ENCODE peak calls at places on chromosomes 12 and 14, in five cellular contexts. B is dorsolateral prefrontal cortex; K is CD8-positive, alpha-beta T cell; Q is nephron progenitor cell; I is cardiac fibroblast. C is an unnamed sample.

GRCh38 chr14:95346266-95346665 is 26.6 kb upstream of the CLMN start:
- DNase-seq in K (no peak), I (no peak), B (no peak), Q (no peak), C (no peak)

GRCh38 chr12:96719671-96720362 is 187.2 kb upstream of the NEDD1 start:
- DNase-seq in B (no peak), K (no peak), I (peak; percentile 26), Q (no peak), C (peak; percentile 60)

GRCh38 chr12:42957136-42957535 is 367.6 kb upstream of the PRICKLE1 start:
- DNase-seq in K (no peak), I (peak; percentile 24), B (no peak), Q (no peak), C (no peak)

GRCh38 chr12:114165921-114166320 is 199.8 kb upstream of the RBM19 start:
- DNase-seq in I (peak; percentile 23), K (no peak), Q (no peak), B (no peak), C (no peak)

GRCh38 chr14:70013269-70013873 is 134.2 kb downstream of the SMOC1 start:
- DNase-seq in I (no peak), B (peak; percentile 34), Q (peak; percentile 56), K (no peak), C (peak; percentile 54)

GRCh38 chr12:92827836-92828431 is 101.2 kb downstream of the EEA1 start:
- DNase-seq in Q (peak; percentile 18), I (peak; percentile 70), B (no peak), K (no peak), C (peak; percentile 32)

GRCh38 chr12:57204454-57204853 is 12.1 kb upstream of the NXPH4 start:
- DNase-seq in K (no peak), B (no peak), Q (no peak), I (no peak), C (no peak)

GRCh38 chr12:21165048-21165447 is 34.1 kb downstream of the SLCO1B1 start:
- DNase-seq in I (no peak), B (no peak), Q (no peak), K (no peak), C (no peak)

GRCh38 chr12:49121047-49121696 is 10.0 kb downstream of the TUBA1B start:
- DNase-seq in Q (peak; percentile 36), I (peak; percentile 81), K (no peak), B (no peak), C (no peak)

GRCh38 chr12:54277823-54278276 is 2.1 kb downstream of the CBX5 start:
- DNase-seq in B (no peak), K (no peak), Q (no peak), I (peak; percentile 62), C (no peak)

GRCh38 chr12:10190558-10191388 is 11.9 kb downstream of the TMEM52B start:
- DNase-seq in K (peak; percentile 30), I (peak; percentile 71), B (no peak), Q (peak; percentile 35), C (peak; percentile 71)

GRCh38 chr14:76984297-76984696 is 44.2 kb downstream of the IRF2BPL start:
- DNase-seq in Q (no peak), K (no peak), I (no peak), B (no peak), C (no peak)

GRCh38 chr14:76098047-76098446 is 53.7 kb upstream of the GPATCH2L start:
- DNase-seq in B (no peak), K (no peak), I (no peak), Q (no peak), C (no peak)

GRCh38 chr12:100741084-100741711 is 53.4 kb upstream of the ANO4 start:
- DNase-seq in K (no peak), Q (no peak), B (no peak), I (peak; percentile 43), C (no peak)

GRCh38 chr12:108907861-108908302 is 28.0 kb downstream of the DAO start:
- DNase-seq in Q (no peak), B (no peak), K (no peak), I (no peak), C (no peak)

GRCh38 chr12:49055978-49056754 is 4.4 kb downstream of the KMT2D start:
- DNase-seq in K (peak; percentile 29), Q (peak; percentile 33), B (no peak), I (peak; percentile 86), C (peak; percentile 90)

DNA sequence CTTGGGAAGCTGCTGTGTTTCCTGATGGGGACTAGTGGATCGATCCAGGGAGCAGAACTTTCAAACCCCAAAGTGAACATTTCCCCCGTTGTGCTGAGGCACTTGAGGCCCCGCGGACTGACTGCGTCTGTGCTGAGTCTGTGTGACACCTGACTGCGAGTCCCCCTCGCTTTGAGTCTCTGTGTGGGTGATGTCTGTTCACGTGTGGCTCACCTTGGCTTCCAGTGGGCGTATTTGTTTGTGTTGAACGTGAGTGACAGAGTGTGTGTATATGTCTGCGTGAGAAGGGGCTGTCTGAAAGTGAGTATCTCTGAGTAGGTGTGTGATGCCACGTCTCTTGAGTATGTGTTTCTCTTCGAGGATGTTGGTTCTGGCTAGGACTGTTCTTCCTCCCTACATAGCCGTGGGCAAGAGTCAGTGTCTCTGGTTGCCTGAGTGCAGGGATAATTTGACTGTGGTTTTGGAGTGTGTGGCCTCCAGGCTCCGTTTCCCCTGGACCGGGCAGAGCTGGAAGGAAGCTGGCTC is 1.3 kb downstream of the TEAD4 start:
- DNase-seq in K (no peak), B (no peak), I (peak; percentile 19), Q (peak; percentile 23), C (peak; percentile 52)
- TF ChIP-seq CTCF in K (no peak), B (no peak), I (no peak), Q (no peak), C (no peak)

DNA sequence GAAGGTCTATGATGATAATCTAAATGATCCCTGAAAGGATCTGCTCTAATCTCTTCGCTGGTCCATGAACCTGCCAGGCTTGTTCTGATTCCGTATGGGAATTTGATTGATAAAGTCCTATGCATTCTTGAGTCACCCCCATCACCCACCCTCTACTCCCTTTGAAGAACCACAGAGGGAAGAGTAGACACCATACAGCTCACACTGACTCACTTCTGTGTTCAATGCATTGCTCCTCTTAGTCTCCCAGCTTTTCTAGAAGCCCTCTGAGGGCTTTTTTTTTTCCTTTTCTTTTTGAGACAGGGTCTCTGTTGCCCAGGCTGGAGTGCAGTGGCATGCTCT is 18.5 kb upstream of the GPRC5A start:
- DNase-seq in K (no peak), Q (no peak), I (no peak), B (no peak), C (no peak)
- TF ChIP-seq CTCF in K (no peak), Q (no peak), I (no peak), B (no peak), C (no peak)

DNA sequence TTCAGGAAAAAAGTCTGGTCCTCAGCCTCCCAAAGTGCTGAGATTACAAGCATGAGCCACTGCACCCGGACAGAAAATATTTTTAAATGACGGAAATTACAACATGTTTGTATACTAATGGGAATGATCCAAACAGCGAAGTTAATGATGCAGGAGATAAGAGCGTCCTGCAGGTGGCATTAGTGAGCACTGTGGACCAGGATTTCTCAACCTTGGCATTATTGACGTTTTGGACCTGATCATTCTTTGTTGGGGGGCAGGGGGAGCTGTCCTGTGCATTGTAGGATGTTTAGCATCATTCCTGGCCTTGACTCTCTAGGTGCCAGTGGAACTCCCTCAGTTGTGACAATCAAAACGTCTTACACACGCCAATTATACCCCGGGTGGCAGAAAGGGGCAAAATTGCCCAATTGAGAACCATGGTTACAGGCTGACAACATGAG is 34.1 kb downstream of the SCFD1 start:
- DNase-seq in B (no peak), Q (peak; percentile 36), K (no peak), I (peak; percentile 22), C (peak; percentile 10)
- TF ChIP-seq CTCF in B (peak; percentile 74), Q (peak; percentile 63), K (peak; percentile 70), I (peak; percentile 76), C (peak; percentile 25)

GRCh38 chr12:132377147-132377546 is 47.8 kb upstream of the GALNT9 start:
- DNase-seq in B (no peak), Q (no peak), I (no peak), K (no peak), C (no peak)

GRCh38 chr12:132375747-132376463 is 46.5 kb upstream of the GALNT9 start:
- DNase-seq in Q (no peak), K (no peak), I (no peak), B (peak; percentile 16), C (no peak)

GRCh38 chr12:132374821-132375445 is 45.5 kb upstream of the GALNT9 start:
- DNase-seq in B (no peak), I (no peak), Q (no peak), K (no peak), C (no peak)

GRCh38 chr12:132376464-132376830 is 47.1 kb upstream of the GALNT9 start:
- DNase-seq in B (no peak), I (no peak), K (no peak), Q (no peak), C (no peak)

GRCh38 chr12:132373967-132374820 is 44.8 kb upstream of the GALNT9 start:
- DNase-seq in B (no peak), Q (no peak), I (peak; percentile 43), K (no peak), C (no peak)
- TF ChIP-seq CTCF in B (no peak), Q (no peak), I (peak; percentile 38), K (no peak), C (no peak)

GRCh38 chr14:66824251-66824650 is 316.3 kb downstream of the GPHN start:
- DNase-seq in I (peak; percentile 1), Q (no peak), K (no peak), B (no peak), C (no peak)
- TF ChIP-seq CTCF in I (no peak), Q (no peak), K (no peak), B (no peak), C (no peak)

GRCh38 chr14:65373671-65374039 is 38.9 kb upstream of the FUT8 start:
- DNase-seq in Q (no peak), I (peak; percentile 21), K (no peak), B (peak; percentile 41), C (no peak)
- TF ChIP-seq CTCF in Q (no peak), I (no peak), K (no peak), B (peak; percentile 58), C (no peak)

GRCh38 chr14:59918824-59919581 is 941 bp upstream of the LRRC9 start:
- DNase-seq in Q (peak; percentile 22), K (no peak), B (no peak), I (peak; percentile 56), C (peak; percentile 51)
- TF ChIP-seq CTCF in Q (peak; percentile 58), K (peak; percentile 16), B (peak; percentile 65), I (peak; percentile 37), C (no peak)

GRCh38 chr14:104293851-104294627 is 155.7 kb downstream of the KIF26A start:
- DNase-seq in B (no peak), Q (no peak), I (no peak), K (no peak), C (no peak)
- TF ChIP-seq CTCF in B (no peak), Q (no peak), I (no peak), K (no peak), C (no peak)

C was measured in GM20000.